ENCODE peak calls at places on chromosomes 12 and 14, in four cellular contexts. S, I, O and Y are unnamed samples.

GRCh38 chr14:60753264-60754126 is 18.9 kb downstream of the MNAT1 start:
- DNase-seq in S (no peak), I (peak; percentile 30), O (no peak), Y (peak; percentile 24)

GRCh38 chr12:90959538-90960139 is 4.7 kb upstream of the CCER1 start:
- DNase-seq in O (no peak), I (no peak), S (no peak), Y (no peak)

GRCh38 chr12:29216797-29217583 is 67.9 kb downstream of the FAR2 start:
- DNase-seq in S (peak; percentile 82), O (no peak), I (no peak), Y (no peak)

GRCh38 chr14:88967299-88967698 is 142.8 kb downstream of the TTC8 start:
- DNase-seq in I (no peak), S (no peak), O (no peak), Y (no peak)

GRCh38 chr12:20523658-20524057 is 155.3 kb downstream of the PDE3A start:
- DNase-seq in I (no peak), O (no peak), S (no peak), Y (no peak)

GRCh38 chr12:54750-55535 is 11.6 kb upstream of the IQSEC3 start:
- DNase-seq in S (no peak), O (no peak), I (no peak), Y (no peak)

GRCh38 chr14:91955168-91955567 is 7.7 kb upstream of the FBLN5 start:
- DNase-seq in O (no peak), I (no peak), S (no peak), Y (no peak)

GRCh38 chr14:51963164-51963733 is 26.1 kb upstream of the RTRAF start:
- DNase-seq in S (no peak), I (no peak), O (no peak), Y (no peak)

GRCh38 chr14:69242311-69243224 is 17.4 kb upstream of the GALNT16 start:
- DNase-seq in S (peak; percentile 31), O (no peak), I (no peak), Y (peak; percentile 10)

GRCh38 chr14:36167431-36167830 is 9.1 kb downstream of the PTCSC3 start:
- DNase-seq in O (no peak), S (no peak), I (no peak), Y (no peak)

GRCh38 chr12:133233993-133234564 is 1.6 kb downstream of the ANHX start:
- DNase-seq in S (no peak), O (no peak), I (no peak), Y (no peak)

GRCh38 chr14:44898547-44898946 is 63.2 kb downstream of the KLHL28 start:
- DNase-seq in I (no peak), S (no peak), O (no peak), Y (no peak)

GRCh38 chr12:122848471-122849351 is 13.5 kb downstream of the HIP1R start:
- DNase-seq in O (no peak), S (no peak), I (no peak), Y (no peak)

GRCh38 chr12:128994869-128995268 is 141.6 kb downstream of the GLT1D1 start:
- DNase-seq in O (no peak), I (no peak), S (no peak), Y (no peak)

GRCh38 chr14:53523226-53523625 is 370.1 kb upstream of the DDHD1 start:
- DNase-seq in I (no peak), O (no peak), S (no peak), Y (no peak)

GRCh38 chr12:8695116-8695515 is 2.7 kb upstream of the RIMKLB start:
- DNase-seq in I (no peak), O (no peak), S (no peak), Y (no peak)

GRCh38 chr12:121748571-121749265 is 36.2 kb downstream of the TMEM120B start:
- DNase-seq in I (no peak), S (peak; percentile 90), O (peak; percentile 90), Y (no peak)

GRCh38 chr14:90576581-90576980 is 179.8 kb downstream of the CALM1 start:
- DNase-seq in I (no peak), O (no peak), S (no peak), Y (no peak)

GRCh38 chr12:91920276-91920675 is 225.4 kb downstream of the BTG1 start:
- DNase-seq in S (peak; percentile 97), I (no peak), O (no peak), Y (no peak)

GRCh38 chr14:92540472-92541048 is 27.0 kb downstream of the RIN3 start:
- DNase-seq in S (peak; percentile 99), I (no peak), O (peak; percentile 75), Y (no peak)

GRCh38 chr14:84087986-84088531 is 1441.9 kb upstream of the FLRT2 start:
- DNase-seq in S (no peak), I (no peak), O (no peak), Y (no peak)

GRCh38 chr12:58139894-58140293 is 198.5 kb downstream of the ATP23 start:
- DNase-seq in O (no peak), I (no peak), S (no peak), Y (no peak)

GRCh38 chr14:23544511-23545447 is 6.8 kb downstream of the ZFHX2 start:
- DNase-seq in S (no peak), I (no peak), O (no peak), Y (no peak)

GRCh38 chr12:6866920-6867406 is 368 bp upstream of the TPI1 start:
- DNase-seq in I (no peak), S (no peak), O (no peak), Y (no peak)

GRCh38 chr12:104736307-104736706 is 221.8 kb downstream of the SLC41A2 start:
- DNase-seq in S (peak; percentile 34), O (peak; percentile 26), I (no peak), Y (no peak)

GRCh38 chr12:27257104-27257848 is 13.2 kb downstream of the STK38L start:
- DNase-seq in S (no peak), I (no peak), O (no peak), Y (no peak)

GRCh38 chr14:94100847-94101246 is 9.7 kb upstream of the IFI27 start:
- DNase-seq in O (peak; percentile 87), I (no peak), S (peak; percentile 74), Y (no peak)

GRCh38 chr12:81083906-81084513 is 6.1 kb downstream of the ACSS3 start:
- DNase-seq in I (no peak), S (no peak), O (no peak), Y (no peak)

GRCh38 chr12:67151891-67152290 is 117.3 kb upstream of the CAND1 start:
- DNase-seq in I (no peak), S (peak; percentile 5), O (no peak), Y (no peak)

GRCh38 chr14:77303417-77304156 is 17.1 kb downstream of the POMT2 start:
- DNase-seq in S (peak; percentile 88), I (no peak), O (peak; percentile 67), Y (no peak)

GRCh38 chr12:115752913-115753726 is 524.4 kb downstream of the MED13L start:
- DNase-seq in I (no peak), O (peak; percentile 10), S (peak; percentile 26), Y (no peak)

GRCh38 chr14:84809158-84809557 is 720.8 kb upstream of the FLRT2 start:
- DNase-seq in S (no peak), I (no peak), O (no peak), Y (no peak)

GRCh38 chr12:58575281-58575680 is 345.0 kb downstream of the LRIG3 start:
- DNase-seq in S (peak; percentile 75), O (no peak), I (no peak), Y (no peak)